ENCODE peak calls at places on chromosomes 12 and 14, in eight cellular contexts. Z, L, K, Q, O, N, D and H are unnamed samples.
A peak's percentile ranks its signal among the peaks of the same experiment; 100 is the strongest.

GRCh38 chr14:102986810-102987579 is 64.5 kb downstream of the AMN start:
- DNase-seq in D (peak; percentile 34), Q (no peak), N (no peak), L (no peak), Z (no peak), K (no peak), O (no peak), H (no peak)

GRCh38 chr14:33525626-33526025 is 425.2 kb downstream of the EGLN3 start:
- DNase-seq in Q (no peak), L (no peak), N (no peak), O (no peak), D (peak; percentile 45), K (no peak), Z (no peak), H (no peak)

GRCh38 chr12:7108042-7108927 is 729 bp downstream of the C1RL start:
- DNase-seq in D (peak; percentile 83), Z (peak; percentile 92), K (peak; percentile 90), Q (peak; percentile 65), N (peak; percentile 88), O (peak; percentile 66), L (peak; percentile 47), H (peak; percentile 62)

GRCh38 chr12:52581066-52581465 is 7.4 kb upstream of the KRT74 start:
- DNase-seq in O (no peak), N (no peak), Q (no peak), D (no peak), K (no peak), L (no peak), Z (no peak), H (no peak)

GRCh38 chr14:79442776-79443175 is 768.5 kb downstream of the DIO2 start:
- DNase-seq in O (no peak), Z (no peak), L (no peak), K (no peak), Q (no peak), N (no peak), D (no peak), H (no peak)

GRCh38 chr14:97456958-97457357 is 659.8 kb downstream of the VRK1 start:
- DNase-seq in L (peak; percentile 17), K (no peak), N (no peak), Q (no peak), Z (no peak), O (no peak), D (no peak), H (no peak)

GRCh38 chr14:32104803-32105202 is 27.7 kb downstream of the ARHGAP5 start:
- DNase-seq in Q (no peak), L (no peak), O (no peak), N (no peak), Z (no peak), D (no peak), K (no peak), H (no peak)

GRCh38 chr14:29857545-29857944 is 70.1 kb downstream of the PRKD1 start:
- DNase-seq in L (no peak), O (no peak), Q (no peak), D (no peak), Z (no peak), N (no peak), K (no peak), H (no peak)

GRCh38 chr12:22321018-22321605 is 13.4 kb downstream of the ST8SIA1 start:
- DNase-seq in N (no peak), O (no peak), D (no peak), K (no peak), Z (no peak), Q (no peak), L (no peak), H (no peak)

GRCh38 chr14:104882325-104882973 is 17.4 kb downstream of the CEP170B start:
- DNase-seq in O (peak; percentile 67), Q (peak; percentile 67), K (peak; percentile 62), N (peak; percentile 83), L (no peak), Z (no peak), D (no peak), H (no peak)

GRCh38 chr12:105100207-105100985 is 7.1 kb upstream of the WASHC4 start:
- DNase-seq in D (peak; percentile 75), L (no peak), Q (no peak), K (peak; percentile 52), O (no peak), N (no peak), Z (no peak), H (peak; percentile 54)

GRCh38 chr12:12800406-12801180 is 12.6 kb upstream of the DDX47 start:
- DNase-seq in D (peak; percentile 69), K (peak; percentile 86), Q (no peak), Z (no peak), L (no peak), O (no peak), N (no peak), H (no peak)

GRCh38 chr12:5124401-5124800 is 80.7 kb downstream of the KCNA5 start:
- DNase-seq in O (no peak), L (no peak), N (no peak), D (no peak), K (no peak), Z (no peak), Q (no peak), H (no peak)

GRCh38 chr12:131085125-131085815 is 131.6 kb downstream of the ADGRD1 start:
- DNase-seq in L (no peak), K (no peak), D (no peak), Z (no peak), O (no peak), Q (no peak), N (no peak), H (no peak)

GRCh38 chr12:23217158-23217557 is 592.2 kb downstream of the ETNK1 start:
- DNase-seq in D (no peak), Q (no peak), N (no peak), L (no peak), Z (no peak), O (no peak), K (no peak), H (no peak)

GRCh38 chr12:34033628-34034296 is 11.5 kb downstream of the ALG10 start:
- DNase-seq in Q (peak; percentile 27), Z (peak; percentile 3), O (no peak), L (no peak), K (peak; percentile 56), D (peak; percentile 43), N (no peak), H (peak; percentile 36)
- TF ChIP-seq CTCF in Q (peak; percentile 62), Z (peak; percentile 49), O (peak; percentile 50), L (peak; percentile 81), K (peak; percentile 56), D (peak; percentile 46), N (peak; percentile 48), H (peak; percentile 88)

GRCh38 chr14:24426150-24426911 is 3.1 kb downstream of the CBLN3 start:
- DNase-seq in N (no peak), D (no peak), O (no peak), L (no peak), Q (no peak), K (no peak), Z (no peak), H (no peak)

GRCh38 chr14:24425704-24426103 is 3.8 kb downstream of the CBLN3 start:
- DNase-seq in Z (no peak), D (peak; percentile 91), O (no peak), Q (no peak), N (no peak), K (peak; percentile 46), L (no peak), H (peak; percentile 75)

GRCh38 chr14:24427537-24428508 is 1.6 kb downstream of the CBLN3 start:
- DNase-seq in Z (no peak), O (no peak), D (no peak), L (no peak), N (no peak), Q (no peak), K (no peak), H (no peak)

GRCh38 chr14:24428628-24429394 is 657 bp downstream of the CBLN3 start:
- DNase-seq in Z (no peak), K (no peak), D (no peak), L (no peak), N (no peak), Q (no peak), O (no peak), H (no peak)

DNA sequence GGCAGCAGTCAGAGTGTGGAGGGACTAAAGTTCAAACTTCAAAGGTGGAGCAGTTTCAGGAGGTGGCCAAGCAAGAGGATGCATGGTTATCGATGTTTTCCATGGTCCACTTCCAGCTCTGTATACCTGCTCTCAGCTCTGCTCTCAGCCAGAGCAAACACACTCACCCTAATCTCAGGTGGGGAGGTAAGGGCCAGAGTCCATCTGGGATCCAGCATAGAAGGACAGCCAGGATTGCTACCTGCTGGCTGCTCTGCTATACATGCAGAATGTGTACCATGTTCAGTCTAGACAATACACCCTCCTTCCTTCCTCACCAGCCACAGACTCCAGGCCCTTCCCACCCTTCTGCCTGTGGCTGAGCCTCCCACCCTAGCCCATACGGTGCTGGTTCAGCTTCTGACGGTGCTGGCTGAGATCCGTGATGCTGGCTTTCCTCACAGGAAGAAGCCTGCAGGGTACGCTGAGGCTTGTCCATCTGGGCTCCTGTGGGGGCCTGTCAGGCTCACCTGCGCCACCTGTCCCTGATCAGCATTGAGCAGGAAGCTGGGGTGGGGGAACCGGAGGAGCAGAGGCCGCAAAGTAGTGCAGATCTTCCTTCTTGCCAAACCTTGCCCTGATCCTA is 2.4 kb downstream of the CBLN3 start:
- DNase-seq in K (no peak), O (no peak), Q (no peak), N (peak; percentile 65), Z (no peak), D (no peak), L (no peak), H (no peak)
- TF ChIP-seq CTCF in K (no peak), O (no peak), Q (no peak), N (no peak), Z (no peak), D (no peak), L (no peak), H (no peak)

DNA sequence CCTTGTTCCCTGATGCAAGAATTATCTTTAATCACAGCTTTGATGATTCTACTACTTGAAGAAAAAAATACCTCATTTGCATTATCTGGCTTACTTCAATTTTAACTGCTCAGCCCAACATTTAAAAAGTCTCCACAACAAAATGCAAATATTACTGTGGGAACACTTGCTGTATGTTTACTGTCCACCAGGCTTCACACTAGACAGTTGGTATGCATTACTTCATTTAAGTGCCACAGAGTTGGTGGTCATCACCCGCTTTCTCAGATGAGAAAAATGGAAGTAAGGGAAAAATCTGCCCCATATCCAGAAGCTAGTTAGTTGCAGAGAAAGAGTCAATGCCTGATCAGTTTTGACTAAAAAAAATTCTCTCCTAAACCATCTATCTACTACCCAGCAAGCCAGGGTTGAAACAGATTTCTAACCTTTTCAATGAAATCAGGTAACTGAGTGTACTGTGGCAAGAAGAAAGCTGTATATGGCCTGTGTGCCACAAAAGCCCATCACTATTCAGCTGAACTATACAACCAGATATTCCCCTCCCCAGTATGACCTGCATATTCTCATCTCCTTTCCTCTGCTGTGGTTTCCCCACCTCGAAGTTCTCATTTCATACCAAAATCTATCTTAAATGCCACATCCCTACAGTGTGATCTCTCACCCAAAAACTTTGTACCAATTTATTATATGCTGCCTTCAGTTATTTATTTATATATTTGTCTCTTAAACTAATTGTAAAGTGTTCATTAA is 90.3 kb downstream of the ATP2B1 start:
- DNase-seq in L (no peak), D (no peak), O (no peak), K (no peak), Q (no peak), N (no peak), Z (no peak), H (no peak)
- TF ChIP-seq CTCF in L (no peak), D (peak; percentile 9), O (no peak), K (no peak), Q (no peak), N (no peak), Z (no peak), H (peak; percentile 33)

DNA sequence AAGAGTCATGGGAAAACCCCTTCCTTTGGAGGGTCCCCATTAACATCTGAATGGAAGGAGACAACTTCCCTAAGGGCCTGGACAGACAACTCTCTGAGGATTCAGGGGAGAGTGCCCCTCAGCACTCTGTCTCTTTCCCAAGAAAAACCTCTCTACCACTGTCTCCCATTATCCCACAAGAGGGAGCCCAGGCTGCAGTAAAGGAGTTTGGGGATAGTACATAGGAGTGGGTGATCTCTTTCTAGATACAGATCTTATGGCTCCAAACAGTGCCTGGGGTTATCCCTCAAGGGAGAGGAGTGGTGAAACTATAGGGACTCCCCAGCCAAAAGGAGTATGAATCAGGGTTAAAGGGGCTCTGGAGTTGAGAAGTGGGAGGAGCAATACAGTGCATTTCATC is 6.1 kb downstream of the WNT10B start:
- DNase-seq in O (no peak), N (no peak), K (no peak), Z (no peak), D (no peak), L (no peak), Q (peak; percentile 41), H (peak; percentile 46)
- TF ChIP-seq CTCF in O (no peak), N (no peak), K (peak; percentile 38), Z (no peak), D (peak; percentile 40), L (no peak), Q (peak; percentile 41), H (peak; percentile 68)